ENCODE peak calls at places on chromosomes 7 and 10, in ten cellular contexts. C is osteocyte; O is activated T-cell treated with anti-CD3 and anti-CD28 coated beads for 1 hour; K is NCI-H460; A is thoracic aorta; B is ovary; P is activated CD8-positive, alpha-beta memory T cell treated with anti-CD3 and anti-CD28 coated beads for 24 hours; R is Calu3; F is activated naive CD4-positive, alpha-beta T cell; X is AG09319. T is an unnamed sample.

GRCh38 chr7:124276005-124276606 is 243.2 kb upstream of the TMEM229A start:
- DNase-seq in A (no peak), R (peak), B (no peak), X (no peak), O (no peak), C (no peak), F (no peak), P (no peak), K (peak), T (no peak)

GRCh38 chr7:26705567-26705966 is 158.8 kb downstream of the SKAP2 start:
- DNase-seq in A (no peak), X (peak), F (no peak), C (no peak), P (no peak), R (peak), B (no peak), K (peak), O (no peak), T (peak)

GRCh38 chr10:44478040-44478439 is 93.1 kb upstream of the CXCL12 start:
- DNase-seq in R (no peak), X (no peak), F (no peak), P (no peak), A (no peak), K (no peak), O (no peak), B (no peak), C (no peak), T (no peak)

GRCh38 chr7:43479042-43479441 is 103.9 kb upstream of the STK17A start:
- DNase-seq in A (no peak), F (no peak), O (no peak), K (no peak), B (no peak), P (no peak), C (no peak), R (no peak), X (no peak), T (no peak)

GRCh38 chr7:133547981-133548380 is 295.1 kb downstream of the EXOC4 start:
- DNase-seq in O (no peak), C (no peak), F (no peak), R (no peak), P (no peak), X (no peak), K (no peak), B (no peak), A (no peak), T (no peak)

GRCh38 chr10:69065406-69066361 is 22.2 kb upstream of the SRGN start:
- DNase-seq in X (no peak), K (no peak), R (no peak), P (peak), F (no peak), O (no peak), A (no peak), C (no peak), B (no peak), T (no peak)

GRCh38 chr10:77892021-77892739 is 34.4 kb downstream of the DLG5 start:
- DNase-seq in K (no peak), B (no peak), O (no peak), X (no peak), R (no peak), P (no peak), C (no peak), A (no peak), F (no peak), T (no peak)

GRCh38 chr7:130951303-130951975 is 217.4 kb upstream of the KLF14 start:
- DNase-seq in X (no peak), B (no peak), O (no peak), A (no peak), R (no peak), C (no peak), F (no peak), P (no peak), K (no peak), T (no peak)

GRCh38 chr7:47887016-47887640 is 61.1 kb downstream of the PKD1L1 start:
- DNase-seq in B (no peak), K (no peak), F (no peak), P (no peak), A (no peak), R (no peak), X (no peak), O (no peak), C (peak), T (no peak)

GRCh38 chr7:46220066-46220630 is 299.1 kb upstream of the IGFBP3 start:
- DNase-seq in P (no peak), R (peak), A (no peak), K (no peak), B (no peak), X (no peak), O (no peak), F (no peak), C (no peak), T (no peak)